ENCODE peak calls at places on chromosomes 5 and 9, in seven cellular contexts. One of them, this sample, is unnamed.

GRCh38 chr5:134507495-134507894 is 18.0 kb upstream of the JADE2 start:
- DNase-seq in cardiac muscle cell: no peak
- DNase-seq in adrenal gland: no peak
- DNase-seq in tibial artery: peak; percentile 33
- DNase-seq in left ventricle myocardium inferior: no peak
- DNase-seq in CD8-positive, alpha-beta T cell: no peak
- DNase-seq in PC-3: no peak
- DNase-seq in this sample: no peak

GRCh38 chr5:59562756-59563389 is 330.7 kb downstream of the PDE4D start:
- DNase-seq in cardiac muscle cell: peak; percentile 54
- DNase-seq in adrenal gland: no peak
- DNase-seq in tibial artery: no peak
- DNase-seq in left ventricle myocardium inferior: no peak
- DNase-seq in CD8-positive, alpha-beta T cell: peak; percentile 4
- DNase-seq in PC-3: peak; percentile 69
- DNase-seq in this sample: no peak

GRCh38 chr9:134922066-134922931 is 4.6 kb upstream of the FCN1 start:
- DNase-seq in cardiac muscle cell: no peak
- DNase-seq in adrenal gland: peak; percentile 43
- DNase-seq in tibial artery: peak; percentile 65
- DNase-seq in left ventricle myocardium inferior: peak; percentile 51
- DNase-seq in CD8-positive, alpha-beta T cell: no peak
- DNase-seq in PC-3: no peak
- DNase-seq in this sample: no peak

GRCh38 chr9:88106492-88106891 is 31.8 kb downstream of the SPATA31C2 start:
- DNase-seq in cardiac muscle cell: no peak
- DNase-seq in adrenal gland: peak; percentile 33
- DNase-seq in tibial artery: no peak
- DNase-seq in left ventricle myocardium inferior: no peak
- DNase-seq in CD8-positive, alpha-beta T cell: no peak
- DNase-seq in PC-3: peak; percentile 49
- DNase-seq in this sample: no peak

GRCh38 chr5:149268928-149269557 is 2.6 kb upstream of the AFAP1L1 start:
- DNase-seq in cardiac muscle cell: peak; percentile 71
- DNase-seq in adrenal gland: no peak
- DNase-seq in tibial artery: no peak
- DNase-seq in left ventricle myocardium inferior: no peak
- DNase-seq in CD8-positive, alpha-beta T cell: no peak
- DNase-seq in PC-3: peak; percentile 96
- DNase-seq in this sample: no peak

GRCh38 chr9:77820293-77820954 is 172.3 kb upstream of the GNA14 start:
- DNase-seq in cardiac muscle cell: no peak
- DNase-seq in adrenal gland: peak; percentile 26
- DNase-seq in tibial artery: no peak
- DNase-seq in left ventricle myocardium inferior: no peak
- DNase-seq in CD8-positive, alpha-beta T cell: no peak
- DNase-seq in PC-3: peak; percentile 70
- DNase-seq in this sample: no peak

GRCh38 chr9:97983524-97984187 is 515 bp downstream of the ANP32B start:
- DNase-seq in cardiac muscle cell: peak; percentile 68
- DNase-seq in adrenal gland: peak; percentile 45
- DNase-seq in tibial artery: peak; percentile 81
- DNase-seq in left ventricle myocardium inferior: peak; percentile 64
- DNase-seq in CD8-positive, alpha-beta T cell: peak; percentile 49
- DNase-seq in PC-3: peak; percentile 9
- DNase-seq in this sample: peak; percentile 61

GRCh38 chr5:174895360-174895759 is 171.0 kb downstream of the MSX2 start:
- DNase-seq in cardiac muscle cell: no peak
- DNase-seq in adrenal gland: no peak
- DNase-seq in tibial artery: no peak
- DNase-seq in left ventricle myocardium inferior: no peak
- DNase-seq in CD8-positive, alpha-beta T cell: no peak
- DNase-seq in PC-3: peak; percentile 15
- DNase-seq in this sample: no peak

GRCh38 chr9:128056887-128057723 is 10.0 kb downstream of the NAIF1 start:
- DNase-seq in cardiac muscle cell: no peak
- DNase-seq in adrenal gland: peak; percentile 77
- DNase-seq in tibial artery: no peak
- DNase-seq in left ventricle myocardium inferior: no peak
- DNase-seq in CD8-positive, alpha-beta T cell: no peak
- DNase-seq in PC-3: peak; percentile 55
- DNase-seq in this sample: no peak

GRCh38 chr5:165665735-165666400 is 2160.4 kb downstream of the MAT2B start:
- DNase-seq in cardiac muscle cell: no peak
- DNase-seq in adrenal gland: no peak
- DNase-seq in tibial artery: no peak
- DNase-seq in left ventricle myocardium inferior: no peak
- DNase-seq in CD8-positive, alpha-beta T cell: no peak
- DNase-seq in PC-3: no peak
- DNase-seq in this sample: no peak

GRCh38 chr5:141492168-141492885 is 3.4 kb downstream of the PCDHGC5 start:
- DNase-seq in cardiac muscle cell: no peak
- DNase-seq in adrenal gland: no peak
- DNase-seq in tibial artery: no peak
- DNase-seq in left ventricle myocardium inferior: no peak
- DNase-seq in CD8-positive, alpha-beta T cell: no peak
- DNase-seq in PC-3: no peak
- DNase-seq in this sample: no peak

GRCh38 chr9:135296783-135297715 is 182.5 kb upstream of the PPP1R26 start:
- DNase-seq in cardiac muscle cell: no peak
- DNase-seq in adrenal gland: no peak
- DNase-seq in tibial artery: no peak
- DNase-seq in left ventricle myocardium inferior: no peak
- DNase-seq in CD8-positive, alpha-beta T cell: no peak
- DNase-seq in PC-3: no peak
- DNase-seq in this sample: no peak

GRCh38 chr9:90499741-90500140 is 142.9 kb downstream of the DIRAS2 start:
- DNase-seq in cardiac muscle cell: peak; percentile 7
- DNase-seq in adrenal gland: no peak
- DNase-seq in tibial artery: no peak
- DNase-seq in left ventricle myocardium inferior: no peak
- DNase-seq in CD8-positive, alpha-beta T cell: no peak
- DNase-seq in PC-3: no peak
- DNase-seq in this sample: no peak

GRCh38 chr5:34591723-34592122 is 64.4 kb upstream of the RAI14 start:
- DNase-seq in cardiac muscle cell: no peak
- DNase-seq in adrenal gland: no peak
- DNase-seq in tibial artery: no peak
- DNase-seq in left ventricle myocardium inferior: no peak
- DNase-seq in CD8-positive, alpha-beta T cell: no peak
- DNase-seq in PC-3: no peak
- DNase-seq in this sample: no peak

GRCh38 chr9:123373941-123374340 is 17.9 kb downstream of the CRB2 start:
- DNase-seq in cardiac muscle cell: peak; percentile 84
- DNase-seq in adrenal gland: no peak
- DNase-seq in tibial artery: no peak
- DNase-seq in left ventricle myocardium inferior: no peak
- DNase-seq in CD8-positive, alpha-beta T cell: no peak
- DNase-seq in PC-3: no peak
- DNase-seq in this sample: no peak

GRCh38 chr9:134230092-134230941 is 66.0 kb upstream of the RNU6ATAC start:
- DNase-seq in cardiac muscle cell: no peak
- DNase-seq in adrenal gland: no peak
- DNase-seq in tibial artery: no peak
- DNase-seq in left ventricle myocardium inferior: no peak
- DNase-seq in CD8-positive, alpha-beta T cell: no peak
- DNase-seq in PC-3: no peak
- DNase-seq in this sample: no peak

GRCh38 chr9:89985078-89985477 is 380.3 kb downstream of the GADD45G start:
- DNase-seq in cardiac muscle cell: no peak
- DNase-seq in adrenal gland: no peak
- DNase-seq in tibial artery: no peak
- DNase-seq in left ventricle myocardium inferior: no peak
- DNase-seq in CD8-positive, alpha-beta T cell: no peak
- DNase-seq in PC-3: no peak
- DNase-seq in this sample: no peak

GRCh38 chr5:57537831-57538230 is 55.2 kb upstream of the ACTBL2 start:
- DNase-seq in cardiac muscle cell: no peak
- DNase-seq in adrenal gland: no peak
- DNase-seq in tibial artery: no peak
- DNase-seq in left ventricle myocardium inferior: no peak
- DNase-seq in CD8-positive, alpha-beta T cell: no peak
- DNase-seq in PC-3: no peak
- DNase-seq in this sample: no peak

GRCh38 chr5:67003906-67004729 is 192.5 kb downstream of the CD180 start:
- DNase-seq in cardiac muscle cell: peak; percentile 96
- DNase-seq in adrenal gland: peak; percentile 92
- DNase-seq in tibial artery: peak; percentile 91
- DNase-seq in left ventricle myocardium inferior: peak; percentile 87
- DNase-seq in CD8-positive, alpha-beta T cell: peak; percentile 77
- DNase-seq in PC-3: peak; percentile 88
- DNase-seq in this sample: peak; percentile 95

GRCh38 chr9:105091004-105091640 is 153.3 kb upstream of the SLC44A1 start:
- DNase-seq in cardiac muscle cell: no peak
- DNase-seq in adrenal gland: no peak
- DNase-seq in tibial artery: no peak
- DNase-seq in left ventricle myocardium inferior: no peak
- DNase-seq in CD8-positive, alpha-beta T cell: no peak
- DNase-seq in PC-3: no peak
- DNase-seq in this sample: no peak

GRCh38 chr5:94618029-94618492 is 343 bp downstream of the KIAA0825 start:
- DNase-seq in cardiac muscle cell: peak; percentile 72
- DNase-seq in adrenal gland: peak; percentile 84
- DNase-seq in tibial artery: peak; percentile 74
- DNase-seq in left ventricle myocardium inferior: peak; percentile 56
- DNase-seq in CD8-positive, alpha-beta T cell: no peak
- DNase-seq in PC-3: peak; percentile 57
- DNase-seq in this sample: peak; percentile 78

GRCh38 chr9:70947519-70947918 is 173.9 kb downstream of the TRPM3 start:
- DNase-seq in cardiac muscle cell: no peak
- DNase-seq in adrenal gland: no peak
- DNase-seq in tibial artery: no peak
- DNase-seq in left ventricle myocardium inferior: no peak
- DNase-seq in CD8-positive, alpha-beta T cell: no peak
- DNase-seq in PC-3: no peak
- DNase-seq in this sample: no peak

GRCh38 chr9:89606567-89607311 is 1.9 kb downstream of the GADD45G start:
- DNase-seq in cardiac muscle cell: peak; percentile 74
- DNase-seq in adrenal gland: peak; percentile 72
- DNase-seq in tibial artery: peak; percentile 83
- DNase-seq in left ventricle myocardium inferior: peak; percentile 32
- DNase-seq in CD8-positive, alpha-beta T cell: no peak
- DNase-seq in PC-3: peak; percentile 55
- DNase-seq in this sample: no peak

GRCh38 chr5:33563983-33564908 is 123.5 kb downstream of the TARS1 start:
- DNase-seq in cardiac muscle cell: no peak
- DNase-seq in adrenal gland: no peak
- DNase-seq in tibial artery: no peak
- DNase-seq in left ventricle myocardium inferior: no peak
- DNase-seq in CD8-positive, alpha-beta T cell: no peak
- DNase-seq in PC-3: no peak
- DNase-seq in this sample: no peak

GRCh38 chr5:76222318-76222717 is 139.1 kb downstream of the SV2C start:
- DNase-seq in cardiac muscle cell: no peak
- DNase-seq in adrenal gland: no peak
- DNase-seq in tibial artery: no peak
- DNase-seq in left ventricle myocardium inferior: no peak
- DNase-seq in CD8-positive, alpha-beta T cell: no peak
- DNase-seq in PC-3: no peak
- DNase-seq in this sample: no peak

DNA sequence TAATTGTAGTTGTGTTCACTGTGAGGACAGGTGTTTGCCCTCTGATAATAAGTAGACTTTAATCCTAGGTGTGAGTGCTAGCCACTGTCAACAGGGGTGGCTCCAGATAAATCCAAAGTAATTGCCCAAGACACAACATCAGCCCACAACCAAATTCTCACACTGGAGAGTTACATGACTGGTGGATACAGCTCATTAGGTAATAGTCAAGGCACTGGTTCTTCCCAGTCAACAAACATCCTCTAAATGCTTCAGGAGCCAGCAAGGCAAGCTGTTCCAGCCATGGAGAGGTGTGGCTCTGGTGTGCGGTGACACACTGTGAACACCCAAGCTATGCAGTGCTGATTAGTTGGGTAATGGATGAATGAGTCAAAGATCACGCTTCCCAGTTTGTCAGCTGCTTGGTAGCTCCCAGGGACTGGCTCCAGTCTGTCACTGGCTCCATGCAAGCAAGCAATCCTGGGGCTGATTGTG is 62.9 kb downstream of the UGCG start:
- DNase-seq in cardiac muscle cell: peak; percentile 11
- DNase-seq in adrenal gland: no peak
- DNase-seq in tibial artery: no peak
- DNase-seq in left ventricle myocardium inferior: no peak
- DNase-seq in CD8-positive, alpha-beta T cell: no peak
- DNase-seq in PC-3: peak; percentile 84
- DNase-seq in this sample: peak; percentile 81
- H3K4me1 ChIP-seq in cardiac muscle cell: peaks cover 10% of the 10 kb centered on the region
- H3K4me1 ChIP-seq in adrenal gland: no peaks in the 10 kb centered on the region
- H3K4me1 ChIP-seq in tibial artery: no peaks in the 10 kb centered on the region
- H3K4me1 ChIP-seq in left ventricle myocardium inferior: peaks cover 22% of the 10 kb centered on the region
- H3K4me1 ChIP-seq in CD8-positive, alpha-beta T cell: no peaks in the 10 kb centered on the region
- H3K4me1 ChIP-seq in PC-3: peaks cover 34% of the 10 kb centered on the region
- H3K4me1 ChIP-seq in this sample: no peaks in the 10 kb centered on the region

GRCh38 chr9:83699615-83700014 is 8.1 kb downstream of the UBQLN1 start:
- DNase-seq in cardiac muscle cell: no peak
- DNase-seq in adrenal gland: no peak
- DNase-seq in tibial artery: no peak
- DNase-seq in left ventricle myocardium inferior: no peak
- DNase-seq in CD8-positive, alpha-beta T cell: no peak
- DNase-seq in PC-3: no peak
- DNase-seq in this sample: no peak
- H3K4me1 ChIP-seq in cardiac muscle cell: no peaks in the 10 kb centered on the region
- H3K4me1 ChIP-seq in adrenal gland: peaks cover 8% of the 10 kb centered on the region
- H3K4me1 ChIP-seq in tibial artery: no peaks in the 10 kb centered on the region
- H3K4me1 ChIP-seq in left ventricle myocardium inferior: peaks cover 82% of the 10 kb centered on the region
- H3K4me1 ChIP-seq in CD8-positive, alpha-beta T cell: peaks cover 62% of the 10 kb centered on the region
- H3K4me1 ChIP-seq in PC-3: peaks cover 12% of the 10 kb centered on the region
- H3K4me1 ChIP-seq in this sample: no peaks in the 10 kb centered on the region

DNA sequence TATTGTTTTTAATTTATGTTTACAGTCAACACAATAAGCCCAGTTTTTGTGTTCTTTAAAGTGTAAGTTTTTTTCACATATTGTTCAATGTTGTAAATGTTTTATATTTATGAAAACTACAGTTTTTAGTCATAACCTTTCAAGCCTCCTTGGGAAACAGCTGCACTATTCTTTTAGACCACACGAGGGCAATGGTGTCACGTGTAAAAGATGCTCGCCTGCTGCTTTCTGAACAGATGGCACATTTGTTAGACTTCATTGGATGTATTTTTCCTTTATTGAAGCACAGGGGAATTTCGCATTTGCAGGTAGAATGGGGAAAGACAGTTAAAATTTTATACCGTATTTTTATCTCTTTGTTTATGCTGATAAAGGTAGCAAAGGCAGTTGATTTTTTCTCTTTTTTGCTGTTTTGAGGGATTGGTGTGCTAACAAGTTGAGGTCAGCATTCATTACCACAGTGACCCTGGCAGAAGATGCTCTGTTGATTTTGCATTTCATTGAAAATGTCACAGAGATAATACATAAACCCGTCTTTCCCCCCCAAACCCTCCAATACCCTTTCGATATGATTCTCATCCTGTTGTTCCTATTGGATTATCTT is 59.0 kb downstream of the MAT2B start:
- DNase-seq in cardiac muscle cell: peak; percentile 67
- DNase-seq in adrenal gland: peak; percentile 64
- DNase-seq in tibial artery: no peak
- DNase-seq in left ventricle myocardium inferior: no peak
- DNase-seq in CD8-positive, alpha-beta T cell: peak; percentile 49
- DNase-seq in PC-3: peak; percentile 84
- DNase-seq in this sample: peak; percentile 64
- H3K4me1 ChIP-seq in cardiac muscle cell: peaks cover 3% of the 10 kb centered on the region
- H3K4me1 ChIP-seq in adrenal gland: peaks cover 7% of the 10 kb centered on the region
- H3K4me1 ChIP-seq in tibial artery: no peaks in the 10 kb centered on the region
- H3K4me1 ChIP-seq in left ventricle myocardium inferior: peaks cover 23% of the 10 kb centered on the region
- H3K4me1 ChIP-seq in CD8-positive, alpha-beta T cell: peaks cover 14% of the 10 kb centered on the region
- H3K4me1 ChIP-seq in PC-3: peaks cover 14% of the 10 kb centered on the region
- H3K4me1 ChIP-seq in this sample: no peaks in the 10 kb centered on the region

GRCh38 chr9:106862946-106863740 is at the start of gene ZNF462:
- DNase-seq in cardiac muscle cell: peak; percentile 66
- DNase-seq in adrenal gland: peak; percentile 79
- DNase-seq in tibial artery: peak; percentile 64
- DNase-seq in left ventricle myocardium inferior: peak; percentile 35
- DNase-seq in CD8-positive, alpha-beta T cell: no peak
- DNase-seq in PC-3: peak; percentile 28
- DNase-seq in this sample: peak; percentile 62
- H3K4me1 ChIP-seq in cardiac muscle cell: peaks cover 9% of the 10 kb centered on the region
- H3K4me1 ChIP-seq in adrenal gland: peaks cover 15% of the 10 kb centered on the region
- H3K4me1 ChIP-seq in tibial artery: no peaks in the 10 kb centered on the region
- H3K4me1 ChIP-seq in left ventricle myocardium inferior: peaks cover 72% of the 10 kb centered on the region
- H3K4me1 ChIP-seq in CD8-positive, alpha-beta T cell: peaks cover 10% of the 10 kb centered on the region
- H3K4me1 ChIP-seq in PC-3: peaks cover 49% of the 10 kb centered on the region
- H3K4me1 ChIP-seq in this sample: peaks cover 26% of the 10 kb centered on the region